ENCODE peak calls at places on chromosomes 1 and 21, in ten cellular contexts. One of them, this sample, is unnamed.
A peak's percentile ranks its signal among the peaks of the same experiment; 100 is the strongest.

GRCh38 chr1:231338270-231339128 is at the start of gene SPRTN:
- DNase-seq in suprapubic skin: peak; percentile 92
- DNase-seq in DND-41: no peak
- DNase-seq in body of pancreas: no peak
- DNase-seq in HCT116: no peak
- DNase-seq in H9: no peak
- DNase-seq in CD8-positive, alpha-beta memory T cell: no peak
- DNase-seq in fibroblast of lung: no peak
- DNase-seq in neuronal stem cell: no peak
- DNase-seq in effector memory CD4-positive, alpha-beta T cell: no peak
- DNase-seq in this sample: peak; percentile 47

GRCh38 chr1:93584238-93585003 is 97.2 kb downstream of the BCAR3 start:
- DNase-seq in body of pancreas: no peak
- DNase-seq in HCT116: no peak
- DNase-seq in neuronal stem cell: no peak
- DNase-seq in DND-41: no peak
- DNase-seq in suprapubic skin: no peak
- DNase-seq in effector memory CD4-positive, alpha-beta T cell: no peak
- DNase-seq in CD8-positive, alpha-beta memory T cell: no peak
- DNase-seq in fibroblast of lung: no peak
- DNase-seq in H9: no peak
- DNase-seq in this sample: no peak

GRCh38 chr1:6471969-6472368 is 6.0 kb upstream of the TNFRSF25 start:
- DNase-seq in CD8-positive, alpha-beta memory T cell: no peak
- DNase-seq in DND-41: no peak
- DNase-seq in neuronal stem cell: no peak
- DNase-seq in H9: no peak
- DNase-seq in body of pancreas: no peak
- DNase-seq in effector memory CD4-positive, alpha-beta T cell: no peak
- DNase-seq in HCT116: no peak
- DNase-seq in suprapubic skin: no peak
- DNase-seq in fibroblast of lung: no peak
- DNase-seq in this sample: no peak

GRCh38 chr1:23558140-23558871 is 995 bp downstream of the ID3 start:
- DNase-seq in neuronal stem cell: no peak
- DNase-seq in H9: peak; percentile 52
- DNase-seq in fibroblast of lung: peak; percentile 61
- DNase-seq in effector memory CD4-positive, alpha-beta T cell: peak; percentile 15
- DNase-seq in suprapubic skin: peak; percentile 77
- DNase-seq in DND-41: peak; percentile 54
- DNase-seq in body of pancreas: peak; percentile 94
- DNase-seq in CD8-positive, alpha-beta memory T cell: no peak
- DNase-seq in HCT116: peak; percentile 54
- DNase-seq in this sample: peak; percentile 90

GRCh38 chr1:177311111-177311510 is 140.4 kb downstream of the BRINP2 start:
- DNase-seq in DND-41: no peak
- DNase-seq in HCT116: no peak
- DNase-seq in H9: no peak
- DNase-seq in fibroblast of lung: no peak
- DNase-seq in neuronal stem cell: peak; percentile 14
- DNase-seq in CD8-positive, alpha-beta memory T cell: no peak
- DNase-seq in effector memory CD4-positive, alpha-beta T cell: no peak
- DNase-seq in suprapubic skin: no peak
- DNase-seq in body of pancreas: no peak
- DNase-seq in this sample: no peak

GRCh38 chr1:183022202-183023145 is 746 bp upstream of the LAMC1 start:
- DNase-seq in CD8-positive, alpha-beta memory T cell: no peak
- DNase-seq in body of pancreas: peak; percentile 89
- DNase-seq in fibroblast of lung: peak; percentile 96
- DNase-seq in DND-41: no peak
- DNase-seq in H9: peak; percentile 87
- DNase-seq in HCT116: peak; percentile 84
- DNase-seq in neuronal stem cell: peak; percentile 77
- DNase-seq in effector memory CD4-positive, alpha-beta T cell: no peak
- DNase-seq in suprapubic skin: peak; percentile 92
- DNase-seq in this sample: peak; percentile 92

GRCh38 chr21:34011660-34012059 is 61.7 kb upstream of the MRPS6 start:
- DNase-seq in HCT116: no peak
- DNase-seq in CD8-positive, alpha-beta memory T cell: no peak
- DNase-seq in H9: no peak
- DNase-seq in effector memory CD4-positive, alpha-beta T cell: no peak
- DNase-seq in neuronal stem cell: no peak
- DNase-seq in fibroblast of lung: peak; percentile 39
- DNase-seq in DND-41: no peak
- DNase-seq in body of pancreas: no peak
- DNase-seq in suprapubic skin: no peak
- DNase-seq in this sample: peak; percentile 50

GRCh38 chr1:246724725-246725095 is 501 bp downstream of the SCCPDH start:
- DNase-seq in H9: no peak
- DNase-seq in suprapubic skin: no peak
- DNase-seq in HCT116: no peak
- DNase-seq in neuronal stem cell: no peak
- DNase-seq in CD8-positive, alpha-beta memory T cell: no peak
- DNase-seq in effector memory CD4-positive, alpha-beta T cell: no peak
- DNase-seq in DND-41: no peak
- DNase-seq in fibroblast of lung: peak; percentile 48
- DNase-seq in body of pancreas: peak; percentile 2
- DNase-seq in this sample: no peak

GRCh38 chr21:44986471-44987291 is 46.9 kb downstream of the SLX9 start:
- DNase-seq in effector memory CD4-positive, alpha-beta T cell: no peak
- DNase-seq in DND-41: no peak
- DNase-seq in fibroblast of lung: no peak
- DNase-seq in H9: no peak
- DNase-seq in neuronal stem cell: no peak
- DNase-seq in HCT116: no peak
- DNase-seq in suprapubic skin: peak; percentile 63
- DNase-seq in CD8-positive, alpha-beta memory T cell: no peak
- DNase-seq in body of pancreas: no peak
- DNase-seq in this sample: no peak

GRCh38 chr1:37478890-37479254 is 4.5 kb downstream of the ZC3H12A start:
- DNase-seq in effector memory CD4-positive, alpha-beta T cell: peak; percentile 31
- DNase-seq in fibroblast of lung: peak; percentile 54
- DNase-seq in suprapubic skin: no peak
- DNase-seq in CD8-positive, alpha-beta memory T cell: no peak
- DNase-seq in DND-41: no peak
- DNase-seq in body of pancreas: no peak
- DNase-seq in H9: no peak
- DNase-seq in neuronal stem cell: no peak
- DNase-seq in HCT116: no peak
- DNase-seq in this sample: no peak

GRCh38 chr1:217090073-217090911 is 367.1 kb upstream of the ESRRG start:
- DNase-seq in HCT116: no peak
- DNase-seq in CD8-positive, alpha-beta memory T cell: no peak
- DNase-seq in H9: no peak
- DNase-seq in neuronal stem cell: no peak
- DNase-seq in effector memory CD4-positive, alpha-beta T cell: no peak
- DNase-seq in suprapubic skin: no peak
- DNase-seq in body of pancreas: no peak
- DNase-seq in fibroblast of lung: no peak
- DNase-seq in DND-41: no peak
- DNase-seq in this sample: no peak

GRCh38 chr1:174999926-175000696 is at the start of gene CACYBP:
- DNase-seq in effector memory CD4-positive, alpha-beta T cell: no peak
- DNase-seq in HCT116: no peak
- DNase-seq in H9: no peak
- DNase-seq in neuronal stem cell: no peak
- DNase-seq in suprapubic skin: peak; percentile 81
- DNase-seq in body of pancreas: peak; percentile 40
- DNase-seq in CD8-positive, alpha-beta memory T cell: no peak
- DNase-seq in DND-41: no peak
- DNase-seq in fibroblast of lung: peak; percentile 38
- DNase-seq in this sample: no peak

GRCh38 chr21:44718571-44718970 is 7.2 kb upstream of the TSPEAR start:
- DNase-seq in effector memory CD4-positive, alpha-beta T cell: no peak
- DNase-seq in neuronal stem cell: no peak
- DNase-seq in CD8-positive, alpha-beta memory T cell: no peak
- DNase-seq in body of pancreas: no peak
- DNase-seq in HCT116: no peak
- DNase-seq in suprapubic skin: no peak
- DNase-seq in H9: peak; percentile 89
- DNase-seq in DND-41: no peak
- DNase-seq in fibroblast of lung: no peak
- DNase-seq in this sample: peak; percentile 25

GRCh38 chr1:55039342-55040082 is at the start of gene PCSK9:
- DNase-seq in neuronal stem cell: peak; percentile 42
- DNase-seq in suprapubic skin: no peak
- DNase-seq in HCT116: peak; percentile 60
- DNase-seq in fibroblast of lung: peak; percentile 53
- DNase-seq in effector memory CD4-positive, alpha-beta T cell: no peak
- DNase-seq in body of pancreas: peak; percentile 37
- DNase-seq in H9: peak; percentile 85
- DNase-seq in DND-41: no peak
- DNase-seq in CD8-positive, alpha-beta memory T cell: no peak
- DNase-seq in this sample: no peak

GRCh38 chr1:192993426-192994085 is 65.6 kb downstream of the UCHL5 start:
- DNase-seq in CD8-positive, alpha-beta memory T cell: no peak
- DNase-seq in body of pancreas: no peak
- DNase-seq in H9: no peak
- DNase-seq in neuronal stem cell: no peak
- DNase-seq in fibroblast of lung: peak; percentile 42
- DNase-seq in effector memory CD4-positive, alpha-beta T cell: no peak
- DNase-seq in HCT116: no peak
- DNase-seq in suprapubic skin: no peak
- DNase-seq in DND-41: no peak
- DNase-seq in this sample: no peak

GRCh38 chr1:12620142-12620865 is 2.3 kb upstream of the DHRS3 start:
- DNase-seq in neuronal stem cell: no peak
- DNase-seq in DND-41: peak; percentile 73
- DNase-seq in H9: no peak
- DNase-seq in fibroblast of lung: peak; percentile 50
- DNase-seq in body of pancreas: no peak
- DNase-seq in HCT116: no peak
- DNase-seq in effector memory CD4-positive, alpha-beta T cell: no peak
- DNase-seq in CD8-positive, alpha-beta memory T cell: no peak
- DNase-seq in suprapubic skin: no peak
- DNase-seq in this sample: no peak

GRCh38 chr1:243748706-243749283 is 101.2 kb downstream of the AKT3 start:
- DNase-seq in HCT116: peak; percentile 63
- DNase-seq in H9: no peak
- DNase-seq in CD8-positive, alpha-beta memory T cell: no peak
- DNase-seq in body of pancreas: peak; percentile 62
- DNase-seq in DND-41: peak; percentile 22
- DNase-seq in suprapubic skin: no peak
- DNase-seq in neuronal stem cell: no peak
- DNase-seq in effector memory CD4-positive, alpha-beta T cell: no peak
- DNase-seq in fibroblast of lung: peak; percentile 79
- DNase-seq in this sample: peak; percentile 49

GRCh38 chr1:224933584-224933983 is 4.1 kb downstream of the DNAH14 start:
- DNase-seq in CD8-positive, alpha-beta memory T cell: no peak
- DNase-seq in fibroblast of lung: no peak
- DNase-seq in body of pancreas: no peak
- DNase-seq in suprapubic skin: no peak
- DNase-seq in DND-41: no peak
- DNase-seq in effector memory CD4-positive, alpha-beta T cell: no peak
- DNase-seq in HCT116: no peak
- DNase-seq in H9: no peak
- DNase-seq in neuronal stem cell: no peak
- DNase-seq in this sample: no peak
- H3K9me3 ChIP-seq in CD8-positive, alpha-beta memory T cell: peaks cover 10% of the 10 kb centered on the region
- H3K9me3 ChIP-seq in fibroblast of lung: no peaks in the 10 kb centered on the region
- H3K9me3 ChIP-seq in body of pancreas: no peaks in the 10 kb centered on the region
- H3K9me3 ChIP-seq in suprapubic skin: peaks cover 27% of the 10 kb centered on the region
- H3K9me3 ChIP-seq in DND-41: peaks cover 24% of the 10 kb centered on the region
- H3K9me3 ChIP-seq in effector memory CD4-positive, alpha-beta T cell: peaks cover 6% of the 10 kb centered on the region
- H3K9me3 ChIP-seq in HCT116: peaks cover 9% of the 10 kb centered on the region
- H3K9me3 ChIP-seq in H9: peaks cover 5% of the 10 kb centered on the region
- H3K9me3 ChIP-seq in neuronal stem cell: peaks cover 37% of the 10 kb centered on the region
- H3K9me3 ChIP-seq in this sample: peaks cover 13% of the 10 kb centered on the region

GRCh38 chr21:40276001-40276400 is 408.8 kb downstream of the PCP4 start:
- DNase-seq in H9: no peak
- DNase-seq in HCT116: no peak
- DNase-seq in suprapubic skin: no peak
- DNase-seq in effector memory CD4-positive, alpha-beta T cell: no peak
- DNase-seq in CD8-positive, alpha-beta memory T cell: no peak
- DNase-seq in fibroblast of lung: no peak
- DNase-seq in neuronal stem cell: no peak
- DNase-seq in body of pancreas: no peak
- DNase-seq in DND-41: no peak
- DNase-seq in this sample: no peak

GRCh38 chr21:40278345-40278744 is 411.1 kb downstream of the PCP4 start:
- DNase-seq in CD8-positive, alpha-beta memory T cell: no peak
- DNase-seq in body of pancreas: no peak
- DNase-seq in DND-41: no peak
- DNase-seq in neuronal stem cell: no peak
- DNase-seq in fibroblast of lung: no peak
- DNase-seq in HCT116: no peak
- DNase-seq in H9: no peak
- DNase-seq in effector memory CD4-positive, alpha-beta T cell: no peak
- DNase-seq in suprapubic skin: no peak
- DNase-seq in this sample: no peak
- H3K9me3 ChIP-seq in CD8-positive, alpha-beta memory T cell: no peaks in the 10 kb centered on the region
- H3K9me3 ChIP-seq in body of pancreas: no peaks in the 10 kb centered on the region
- H3K9me3 ChIP-seq in DND-41: no peaks in the 10 kb centered on the region
- H3K9me3 ChIP-seq in neuronal stem cell: no peaks in the 10 kb centered on the region
- H3K9me3 ChIP-seq in fibroblast of lung: no peaks in the 10 kb centered on the region
- H3K9me3 ChIP-seq in HCT116: peaks cover 23% of the 10 kb centered on the region
- H3K9me3 ChIP-seq in H9: no peaks in the 10 kb centered on the region
- H3K9me3 ChIP-seq in effector memory CD4-positive, alpha-beta T cell: no peaks in the 10 kb centered on the region
- H3K9me3 ChIP-seq in suprapubic skin: no peaks in the 10 kb centered on the region
- H3K9me3 ChIP-seq in this sample: no peaks in the 10 kb centered on the region

DNA sequence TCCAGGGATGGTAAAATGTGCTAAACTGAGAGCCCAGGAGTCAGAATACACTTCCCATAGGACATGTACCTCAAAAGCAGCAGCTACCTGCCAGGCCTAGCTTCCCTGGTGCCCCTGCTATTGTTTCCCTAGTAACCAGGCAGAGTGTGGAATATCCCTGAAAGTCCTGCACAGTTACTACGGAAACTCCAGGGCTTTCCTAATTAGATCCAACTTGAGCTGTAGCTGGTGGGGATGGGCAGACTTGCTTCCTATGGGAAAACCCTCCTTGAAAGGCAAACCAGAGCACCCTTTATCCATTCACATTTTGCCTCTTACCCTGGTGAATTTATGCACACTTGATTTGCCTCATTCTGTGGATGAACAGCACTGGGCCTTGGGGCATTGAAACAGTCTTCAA is 559.9 kb upstream of the PBX1 start:
- DNase-seq in neuronal stem cell: no peak
- DNase-seq in H9: no peak
- DNase-seq in effector memory CD4-positive, alpha-beta T cell: no peak
- DNase-seq in HCT116: no peak
- DNase-seq in DND-41: no peak
- DNase-seq in body of pancreas: no peak
- DNase-seq in suprapubic skin: no peak
- DNase-seq in CD8-positive, alpha-beta memory T cell: no peak
- DNase-seq in fibroblast of lung: no peak
- DNase-seq in this sample: no peak
- H3K9me3 ChIP-seq in neuronal stem cell: no peaks in the 10 kb centered on the region
- H3K9me3 ChIP-seq in H9: no peaks in the 10 kb centered on the region
- H3K9me3 ChIP-seq in effector memory CD4-positive, alpha-beta T cell: no peaks in the 10 kb centered on the region
- H3K9me3 ChIP-seq in HCT116: no peaks in the 10 kb centered on the region
- H3K9me3 ChIP-seq in DND-41: no peaks in the 10 kb centered on the region
- H3K9me3 ChIP-seq in body of pancreas: no peaks in the 10 kb centered on the region
- H3K9me3 ChIP-seq in suprapubic skin: peaks cover 9% of the 10 kb centered on the region
- H3K9me3 ChIP-seq in CD8-positive, alpha-beta memory T cell: no peaks in the 10 kb centered on the region
- H3K9me3 ChIP-seq in fibroblast of lung: no peaks in the 10 kb centered on the region
- H3K9me3 ChIP-seq in this sample: peaks cover 3% of the 10 kb centered on the region

DNA sequence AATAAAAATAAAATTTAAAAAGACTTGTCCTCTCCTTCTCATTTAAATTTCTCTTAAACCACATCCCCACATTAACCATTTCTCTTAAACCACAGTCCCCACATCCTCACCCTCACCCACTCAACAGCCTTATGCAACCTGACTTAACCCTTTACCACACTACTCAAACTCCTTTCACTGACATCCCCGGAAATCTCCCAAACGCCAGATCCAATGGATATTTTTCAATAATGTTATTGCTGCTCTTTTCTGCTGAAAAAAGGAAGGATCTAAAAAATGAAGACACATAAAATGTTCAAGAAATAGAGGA is 54.2 kb upstream of the EEIG2 start:
- DNase-seq in HCT116: no peak
- DNase-seq in body of pancreas: no peak
- DNase-seq in CD8-positive, alpha-beta memory T cell: no peak
- DNase-seq in suprapubic skin: no peak
- DNase-seq in effector memory CD4-positive, alpha-beta T cell: no peak
- DNase-seq in H9: no peak
- DNase-seq in DND-41: peak; percentile 24
- DNase-seq in neuronal stem cell: no peak
- DNase-seq in fibroblast of lung: peak; percentile 5
- DNase-seq in this sample: no peak
- H3K9me3 ChIP-seq in HCT116: no peaks in the 10 kb centered on the region
- H3K9me3 ChIP-seq in body of pancreas: no peaks in the 10 kb centered on the region
- H3K9me3 ChIP-seq in CD8-positive, alpha-beta memory T cell: no peaks in the 10 kb centered on the region
- H3K9me3 ChIP-seq in suprapubic skin: no peaks in the 10 kb centered on the region
- H3K9me3 ChIP-seq in effector memory CD4-positive, alpha-beta T cell: no peaks in the 10 kb centered on the region
- H3K9me3 ChIP-seq in H9: no peaks in the 10 kb centered on the region
- H3K9me3 ChIP-seq in DND-41: no peaks in the 10 kb centered on the region
- H3K9me3 ChIP-seq in neuronal stem cell: no peaks in the 10 kb centered on the region
- H3K9me3 ChIP-seq in fibroblast of lung: no peaks in the 10 kb centered on the region
- H3K9me3 ChIP-seq in this sample: no peaks in the 10 kb centered on the region